ENCODE peak calls at places on chromosomes 5 and 9, in six cellular contexts. One of them, this sample, is unnamed.

GRCh38 chr5:77389746-77390145 is 102.4 kb downstream of the WDR41 start:
- DNase-seq in activated CD4-positive, alpha-beta T cell treated with anti-CD3 and anti-CD28 coated beads for 36 hours: no peak
- DNase-seq in Right ventricle myocardium superior: no peak
- DNase-seq in H7: no peak
- DNase-seq in iris pigment epithelial cell: no peak
- DNase-seq in ELR: no peak
- DNase-seq in this sample: no peak

GRCh38 chr5:72648511-72648910 is 141.3 kb upstream of the ZNF366 start:
- DNase-seq in ELR: no peak
- DNase-seq in Right ventricle myocardium superior: no peak
- DNase-seq in iris pigment epithelial cell: no peak
- DNase-seq in H7: no peak
- DNase-seq in activated CD4-positive, alpha-beta T cell treated with anti-CD3 and anti-CD28 coated beads for 36 hours: no peak
- DNase-seq in this sample: no peak

GRCh38 chr5:56302027-56302426 is 68.9 kb upstream of the ANKRD55 start:
- DNase-seq in Right ventricle myocardium superior: no peak
- DNase-seq in activated CD4-positive, alpha-beta T cell treated with anti-CD3 and anti-CD28 coated beads for 36 hours: no peak
- DNase-seq in iris pigment epithelial cell: peak
- DNase-seq in ELR: peak
- DNase-seq in H7: no peak
- DNase-seq in this sample: no peak

GRCh38 chr5:51908215-51908614 is 525.0 kb downstream of the ISL1 start:
- DNase-seq in H7: no peak
- DNase-seq in activated CD4-positive, alpha-beta T cell treated with anti-CD3 and anti-CD28 coated beads for 36 hours: no peak
- DNase-seq in iris pigment epithelial cell: no peak
- DNase-seq in ELR: no peak
- DNase-seq in Right ventricle myocardium superior: no peak
- DNase-seq in this sample: no peak

GRCh38 chr9:14661421-14662059 is 31.7 kb downstream of the ZDHHC21 start:
- DNase-seq in activated CD4-positive, alpha-beta T cell treated with anti-CD3 and anti-CD28 coated beads for 36 hours: no peak
- DNase-seq in H7: peak
- DNase-seq in Right ventricle myocardium superior: no peak
- DNase-seq in iris pigment epithelial cell: peak
- DNase-seq in ELR: peak
- DNase-seq in this sample: no peak

GRCh38 chr5:93189707-93190120 is 391.3 kb downstream of the NR2F1-AS1 start:
- DNase-seq in ELR: peak
- DNase-seq in activated CD4-positive, alpha-beta T cell treated with anti-CD3 and anti-CD28 coated beads for 36 hours: no peak
- DNase-seq in iris pigment epithelial cell: peak
- DNase-seq in H7: no peak
- DNase-seq in Right ventricle myocardium superior: no peak
- DNase-seq in this sample: no peak

GRCh38 chr9:119280740-119281485 is 88.3 kb downstream of the BRINP1 start:
- DNase-seq in activated CD4-positive, alpha-beta T cell treated with anti-CD3 and anti-CD28 coated beads for 36 hours: no peak
- DNase-seq in iris pigment epithelial cell: no peak
- DNase-seq in Right ventricle myocardium superior: no peak
- DNase-seq in ELR: no peak
- DNase-seq in H7: no peak
- DNase-seq in this sample: no peak

GRCh38 chr9:106587021-106587420 is 275.9 kb upstream of the ZNF462 start:
- DNase-seq in iris pigment epithelial cell: no peak
- DNase-seq in ELR: no peak
- DNase-seq in H7: no peak
- DNase-seq in Right ventricle myocardium superior: no peak
- DNase-seq in activated CD4-positive, alpha-beta T cell treated with anti-CD3 and anti-CD28 coated beads for 36 hours: no peak
- DNase-seq in this sample: no peak

GRCh38 chr9:125760537-125760936 is 13.4 kb downstream of the PBX3 start:
- DNase-seq in ELR: no peak
- DNase-seq in iris pigment epithelial cell: no peak
- DNase-seq in Right ventricle myocardium superior: no peak
- DNase-seq in activated CD4-positive, alpha-beta T cell treated with anti-CD3 and anti-CD28 coated beads for 36 hours: no peak
- DNase-seq in H7: no peak
- DNase-seq in this sample: no peak

GRCh38 chr5:94849821-94850736 is 231.6 kb downstream of the SLF1 start:
- DNase-seq in iris pigment epithelial cell: peak
- DNase-seq in ELR: peak
- DNase-seq in activated CD4-positive, alpha-beta T cell treated with anti-CD3 and anti-CD28 coated beads for 36 hours: peak
- DNase-seq in Right ventricle myocardium superior: no peak
- DNase-seq in H7: peak
- DNase-seq in this sample: no peak

GRCh38 chr5:80565330-80565729 is 4.8 kb downstream of the ANKRD34B start:
- DNase-seq in ELR: no peak
- DNase-seq in Right ventricle myocardium superior: no peak
- DNase-seq in iris pigment epithelial cell: peak
- DNase-seq in H7: no peak
- DNase-seq in activated CD4-positive, alpha-beta T cell treated with anti-CD3 and anti-CD28 coated beads for 36 hours: no peak
- DNase-seq in this sample: no peak

GRCh38 chr5:80055491-80056170 is 20.5 kb downstream of the THBS4 start:
- DNase-seq in Right ventricle myocardium superior: no peak
- DNase-seq in activated CD4-positive, alpha-beta T cell treated with anti-CD3 and anti-CD28 coated beads for 36 hours: no peak
- DNase-seq in H7: peak
- DNase-seq in ELR: no peak
- DNase-seq in iris pigment epithelial cell: no peak
- DNase-seq in this sample: no peak

GRCh38 chr9:13429271-13429670 is 149.8 kb upstream of the MPDZ start:
- DNase-seq in activated CD4-positive, alpha-beta T cell treated with anti-CD3 and anti-CD28 coated beads for 36 hours: no peak
- DNase-seq in ELR: no peak
- DNase-seq in H7: no peak
- DNase-seq in Right ventricle myocardium superior: no peak
- DNase-seq in iris pigment epithelial cell: no peak
- DNase-seq in this sample: no peak

GRCh38 chr5:138438003-138438723 is 694 bp upstream of the REEP2 start:
- DNase-seq in ELR: no peak
- DNase-seq in iris pigment epithelial cell: no peak
- DNase-seq in activated CD4-positive, alpha-beta T cell treated with anti-CD3 and anti-CD28 coated beads for 36 hours: no peak
- DNase-seq in Right ventricle myocardium superior: no peak
- DNase-seq in H7: peak
- DNase-seq in this sample: peak

GRCh38 chr9:88537743-88538055 is 2.7 kb downstream of the NXNL2 start:
- DNase-seq in Right ventricle myocardium superior: peak
- DNase-seq in H7: no peak
- DNase-seq in ELR: peak
- DNase-seq in activated CD4-positive, alpha-beta T cell treated with anti-CD3 and anti-CD28 coated beads for 36 hours: peak
- DNase-seq in iris pigment epithelial cell: peak
- DNase-seq in this sample: no peak

GRCh38 chr9:132381966-132382541 is 24.6 kb downstream of the TTF1 start:
- DNase-seq in iris pigment epithelial cell: no peak
- DNase-seq in H7: no peak
- DNase-seq in Right ventricle myocardium superior: no peak
- DNase-seq in activated CD4-positive, alpha-beta T cell treated with anti-CD3 and anti-CD28 coated beads for 36 hours: no peak
- DNase-seq in ELR: no peak
- DNase-seq in this sample: peak

GRCh38 chr9:37037137-37037743 is 3.2 kb upstream of the PAX5 start:
- DNase-seq in iris pigment epithelial cell: no peak
- DNase-seq in Right ventricle myocardium superior: no peak
- DNase-seq in H7: peak
- DNase-seq in ELR: no peak
- DNase-seq in activated CD4-positive, alpha-beta T cell treated with anti-CD3 and anti-CD28 coated beads for 36 hours: peak
- DNase-seq in this sample: no peak

GRCh38 chr9:136142416-136142800 is 23.7 kb upstream of the TMEM250 start:
- DNase-seq in iris pigment epithelial cell: no peak
- DNase-seq in Right ventricle myocardium superior: no peak
- DNase-seq in activated CD4-positive, alpha-beta T cell treated with anti-CD3 and anti-CD28 coated beads for 36 hours: no peak
- DNase-seq in H7: peak
- DNase-seq in ELR: no peak
- DNase-seq in this sample: no peak

GRCh38 chr5:79936644-79937216 is 54.3 kb downstream of the MTX3 start:
- DNase-seq in H7: no peak
- DNase-seq in Right ventricle myocardium superior: no peak
- DNase-seq in ELR: peak
- DNase-seq in iris pigment epithelial cell: peak
- DNase-seq in activated CD4-positive, alpha-beta T cell treated with anti-CD3 and anti-CD28 coated beads for 36 hours: no peak
- DNase-seq in this sample: no peak

GRCh38 chr9:70390922-70391321 is 23.5 kb downstream of the KLF9 start:
- DNase-seq in H7: no peak
- DNase-seq in activated CD4-positive, alpha-beta T cell treated with anti-CD3 and anti-CD28 coated beads for 36 hours: no peak
- DNase-seq in Right ventricle myocardium superior: no peak
- DNase-seq in iris pigment epithelial cell: no peak
- DNase-seq in ELR: no peak
- DNase-seq in this sample: no peak

GRCh38 chr5:156476704-156477103 is 149.7 kb downstream of the SGCD start:
- DNase-seq in activated CD4-positive, alpha-beta T cell treated with anti-CD3 and anti-CD28 coated beads for 36 hours: no peak
- DNase-seq in iris pigment epithelial cell: no peak
- DNase-seq in H7: no peak
- DNase-seq in Right ventricle myocardium superior: no peak
- DNase-seq in ELR: no peak
- DNase-seq in this sample: no peak

GRCh38 chr9:131690950-131691573 is 48.8 kb downstream of the RAPGEF1 start:
- DNase-seq in Right ventricle myocardium superior: no peak
- DNase-seq in ELR: no peak
- DNase-seq in iris pigment epithelial cell: no peak
- DNase-seq in activated CD4-positive, alpha-beta T cell treated with anti-CD3 and anti-CD28 coated beads for 36 hours: no peak
- DNase-seq in H7: no peak
- DNase-seq in this sample: no peak

GRCh38 chr5:131214828-131215227 is 44.1 kb downstream of the LYRM7 start:
- DNase-seq in activated CD4-positive, alpha-beta T cell treated with anti-CD3 and anti-CD28 coated beads for 36 hours: no peak
- DNase-seq in Right ventricle myocardium superior: no peak
- DNase-seq in ELR: no peak
- DNase-seq in H7: no peak
- DNase-seq in iris pigment epithelial cell: no peak
- DNase-seq in this sample: no peak

This sample was measured in mesenteric fat pad.